ENCODE peak calls at places on chromosomes 12 and 14, in five cellular contexts. W is kidney, Y is immature natural killer cell, Z is tibial nerve, C is pancreas. N is an unnamed sample.

GRCh38 chr12:69901141-69901900 is 76.3 kb downstream of the MYRFL start:
- DNase-seq in C (no peak), Y (no peak), Z (no peak), W (no peak), N (no peak)

GRCh38 chr12:99386907-99387306 is 260.6 kb upstream of the GARIN6 start:
- DNase-seq in Y (no peak), W (no peak), Z (no peak), C (no peak), N (no peak)

GRCh38 chr12:30999011-30999410 is 72.5 kb downstream of the TSPAN11 start:
- DNase-seq in C (no peak), W (peak), Y (no peak), Z (no peak), N (peak)

GRCh38 chr12:122980192-122981035 is at the start of gene ARL6IP4:
- DNase-seq in C (peak), W (peak), Z (no peak), Y (peak), N (peak)

GRCh38 chr14:57512221-57512620 is 18.6 kb upstream of the CCDC198 start:
- DNase-seq in Z (no peak), C (no peak), W (no peak), Y (no peak), N (no peak)

GRCh38 chr12:15859136-15859535 is 23.1 kb upstream of the STRAP start:
- DNase-seq in Z (no peak), Y (no peak), C (no peak), W (no peak), N (no peak)

GRCh38 chr12:109738878-109739665 is 25.4 kb downstream of the FAM222A start:
- DNase-seq in C (peak), Y (no peak), Z (no peak), W (peak), N (peak)

GRCh38 chr12:4216542-4216927 is 57.0 kb upstream of the CCND2 start:
- DNase-seq in Z (no peak), Y (no peak), C (no peak), W (no peak), N (no peak)

GRCh38 chr14:93734086-93734822 is 54.0 kb downstream of the PRIMA1 start:
- DNase-seq in W (no peak), Y (no peak), C (no peak), Z (no peak), N (no peak)

GRCh38 chr12:88509347-88509746 is 70.9 kb downstream of the KITLG start:
- DNase-seq in Z (no peak), C (no peak), Y (no peak), W (no peak), N (no peak)

GRCh38 chr12:91620949-91621348 is 438.3 kb upstream of the DCN start:
- DNase-seq in W (no peak), Z (no peak), Y (no peak), C (no peak), N (no peak)

GRCh38 chr14:32933943-32934890 is 4.5 kb upstream of the NPAS3 start:
- DNase-seq in Z (no peak), Y (no peak), W (peak), C (no peak), N (no peak)

GRCh38 chr14:42163136-42163535 is 556.5 kb downstream of the LRFN5 start:
- DNase-seq in C (no peak), Z (no peak), W (no peak), Y (no peak), N (no peak)

GRCh38 chr14:67636361-67636919 is 16.7 kb downstream of the ARG2 start:
- DNase-seq in Y (no peak), C (no peak), W (no peak), Z (no peak), N (no peak)

GRCh38 chr14:50736932-50737419 is 68.9 kb upstream of the SAV1 start:
- DNase-seq in C (no peak), Y (no peak), W (no peak), Z (no peak), N (no peak)

N was measured in spleen.